ENCODE peak calls at places on chromosomes 11 and 22, in seven cellular contexts. One of them, this sample, is unnamed. For H3K9me3, the result is how much of the 10 kb centered on the place peaks cover.

GRCh38 chr11:16963316-16963876 is 50.8 kb downstream of the PLEKHA7 start:
- DNase-seq in tibial nerve: no peak
- DNase-seq in HAP-1: no peak
- DNase-seq in IMR-90: no peak
- DNase-seq in NT2/D1: no peak
- DNase-seq in effector memory CD4-positive, alpha-beta T cell: no peak
- DNase-seq in astrocyte: no peak
- DNase-seq in this sample: no peak

GRCh38 chr22:40954095-40954494 is 2.9 kb downstream of the RBX1 start:
- DNase-seq in tibial nerve: no peak
- DNase-seq in NT2/D1: no peak
- DNase-seq in effector memory CD4-positive, alpha-beta T cell: no peak
- DNase-seq in IMR-90: no peak
- DNase-seq in astrocyte: no peak
- DNase-seq in HAP-1: no peak
- DNase-seq in this sample: no peak

GRCh38 chr11:83006877-83007330 is 64.8 kb downstream of the RAB30 start:
- DNase-seq in tibial nerve: no peak
- DNase-seq in HAP-1: no peak
- DNase-seq in IMR-90: no peak
- DNase-seq in astrocyte: no peak
- DNase-seq in NT2/D1: no peak
- DNase-seq in effector memory CD4-positive, alpha-beta T cell: no peak
- DNase-seq in this sample: no peak

GRCh38 chr22:46539169-46539568 is 1.7 kb upstream of the CELSR1 start:
- DNase-seq in astrocyte: no peak
- DNase-seq in IMR-90: no peak
- DNase-seq in effector memory CD4-positive, alpha-beta T cell: no peak
- DNase-seq in NT2/D1: no peak
- DNase-seq in tibial nerve: no peak
- DNase-seq in HAP-1: no peak
- DNase-seq in this sample: no peak

GRCh38 chr11:28773606-28774005 is 665.4 kb downstream of the METTL15 start:
- DNase-seq in NT2/D1: no peak
- DNase-seq in tibial nerve: no peak
- DNase-seq in astrocyte: no peak
- DNase-seq in effector memory CD4-positive, alpha-beta T cell: no peak
- DNase-seq in HAP-1: no peak
- DNase-seq in IMR-90: no peak
- DNase-seq in this sample: no peak

GRCh38 chr11:83054001-83054400 is 17.7 kb downstream of the RAB30 start:
- DNase-seq in effector memory CD4-positive, alpha-beta T cell: no peak
- DNase-seq in IMR-90: no peak
- DNase-seq in NT2/D1: no peak
- DNase-seq in HAP-1: no peak
- DNase-seq in astrocyte: no peak
- DNase-seq in tibial nerve: no peak
- DNase-seq in this sample: no peak

GRCh38 chr11:33949201-33949913 is 57.5 kb upstream of the LMO2 start:
- DNase-seq in astrocyte: no peak
- DNase-seq in effector memory CD4-positive, alpha-beta T cell: no peak
- DNase-seq in IMR-90: no peak
- DNase-seq in HAP-1: no peak
- DNase-seq in tibial nerve: no peak
- DNase-seq in NT2/D1: no peak
- DNase-seq in this sample: no peak

GRCh38 chr22:43855431-43855830 is 6.9 kb downstream of the SULT4A1 start:
- DNase-seq in effector memory CD4-positive, alpha-beta T cell: no peak
- DNase-seq in tibial nerve: no peak
- DNase-seq in HAP-1: no peak
- DNase-seq in IMR-90: no peak
- DNase-seq in NT2/D1: no peak
- DNase-seq in astrocyte: no peak
- DNase-seq in this sample: no peak

GRCh38 chr11:36316049-36316448 is 20.0 kb downstream of the PRR5L start:
- DNase-seq in tibial nerve: no peak
- DNase-seq in effector memory CD4-positive, alpha-beta T cell: no peak
- DNase-seq in IMR-90: no peak
- DNase-seq in NT2/D1: no peak
- DNase-seq in HAP-1: no peak
- DNase-seq in astrocyte: no peak
- DNase-seq in this sample: no peak

GRCh38 chr22:45477366-45478107 is 25.1 kb upstream of the FBLN1 start:
- DNase-seq in tibial nerve: no peak
- DNase-seq in HAP-1: no peak
- DNase-seq in IMR-90: no peak
- DNase-seq in NT2/D1: no peak
- DNase-seq in astrocyte: no peak
- DNase-seq in effector memory CD4-positive, alpha-beta T cell: no peak
- DNase-seq in this sample: no peak

GRCh38 chr22:33605686-33606085 is 314.6 kb downstream of the LARGE1 start:
- DNase-seq in astrocyte: no peak
- DNase-seq in effector memory CD4-positive, alpha-beta T cell: no peak
- DNase-seq in HAP-1: no peak
- DNase-seq in IMR-90: no peak
- DNase-seq in tibial nerve: no peak
- DNase-seq in NT2/D1: no peak
- DNase-seq in this sample: no peak

GRCh38 chr11:126352934-126353801 is 2.3 kb upstream of the ST3GAL4 start:
- DNase-seq in IMR-90: peak
- DNase-seq in HAP-1: peak
- DNase-seq in tibial nerve: no peak
- DNase-seq in effector memory CD4-positive, alpha-beta T cell: no peak
- DNase-seq in astrocyte: peak
- DNase-seq in NT2/D1: no peak
- DNase-seq in this sample: no peak

GRCh38 chr22:37043828-37044538 is 7.6 kb upstream of the KCTD17 start:
- DNase-seq in NT2/D1: no peak
- DNase-seq in HAP-1: peak
- DNase-seq in tibial nerve: no peak
- DNase-seq in effector memory CD4-positive, alpha-beta T cell: no peak
- DNase-seq in astrocyte: no peak
- DNase-seq in IMR-90: peak
- DNase-seq in this sample: peak

GRCh38 chr11:134841411-134841810 is 429.4 kb upstream of the B3GAT1 start:
- DNase-seq in effector memory CD4-positive, alpha-beta T cell: no peak
- DNase-seq in tibial nerve: no peak
- DNase-seq in astrocyte: no peak
- DNase-seq in IMR-90: no peak
- DNase-seq in NT2/D1: no peak
- DNase-seq in HAP-1: no peak
- DNase-seq in this sample: no peak

GRCh38 chr11:35781342-35782171 is 119.0 kb downstream of the TRIM44 start:
- DNase-seq in IMR-90: peak
- DNase-seq in NT2/D1: no peak
- DNase-seq in effector memory CD4-positive, alpha-beta T cell: no peak
- DNase-seq in tibial nerve: no peak
- DNase-seq in HAP-1: no peak
- DNase-seq in astrocyte: peak
- DNase-seq in this sample: peak

GRCh38 chr22:16959345-16959930 is 48.6 kb downstream of the GAB4 start:
- DNase-seq in HAP-1: no peak
- DNase-seq in IMR-90: no peak
- DNase-seq in astrocyte: no peak
- DNase-seq in tibial nerve: no peak
- DNase-seq in NT2/D1: no peak
- DNase-seq in effector memory CD4-positive, alpha-beta T cell: no peak
- DNase-seq in this sample: no peak

GRCh38 chr22:16960220-16960883 is 47.7 kb downstream of the GAB4 start:
- DNase-seq in tibial nerve: no peak
- DNase-seq in effector memory CD4-positive, alpha-beta T cell: no peak
- DNase-seq in IMR-90: no peak
- DNase-seq in astrocyte: no peak
- DNase-seq in NT2/D1: no peak
- DNase-seq in HAP-1: no peak
- DNase-seq in this sample: no peak

GRCh38 chr22:16956290-16956689 is 51.7 kb downstream of the GAB4 start:
- DNase-seq in HAP-1: no peak
- DNase-seq in NT2/D1: no peak
- DNase-seq in tibial nerve: no peak
- DNase-seq in effector memory CD4-positive, alpha-beta T cell: no peak
- DNase-seq in astrocyte: no peak
- DNase-seq in IMR-90: no peak
- DNase-seq in this sample: peak

GRCh38 chr22:16957781-16958180 is 50.2 kb downstream of the GAB4 start:
- DNase-seq in IMR-90: no peak
- DNase-seq in tibial nerve: no peak
- DNase-seq in astrocyte: no peak
- DNase-seq in effector memory CD4-positive, alpha-beta T cell: no peak
- DNase-seq in HAP-1: no peak
- DNase-seq in NT2/D1: no peak
- DNase-seq in this sample: no peak

DNA sequence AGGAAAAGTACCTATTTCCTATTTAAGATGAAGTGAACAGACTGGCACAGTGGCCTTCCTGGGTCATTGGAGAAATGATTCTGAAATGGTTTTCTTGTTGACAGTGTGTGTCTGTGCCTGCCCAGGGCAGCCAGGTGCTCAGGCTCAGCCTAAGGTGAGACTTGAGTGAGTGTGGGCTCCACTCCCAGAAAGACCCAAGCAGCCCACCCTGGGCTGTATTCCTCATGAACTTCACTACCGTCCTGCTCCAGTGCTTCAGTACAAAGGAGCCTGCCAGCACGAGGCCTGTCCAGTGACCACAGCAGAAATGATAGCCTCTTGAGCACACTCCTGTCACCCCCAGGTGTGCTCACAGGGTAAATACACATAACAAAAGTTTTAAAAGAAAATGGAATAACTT is 49.5 kb downstream of the GAB4 start:
- DNase-seq in tibial nerve: no peak
- DNase-seq in HAP-1: no peak
- DNase-seq in IMR-90: no peak
- DNase-seq in NT2/D1: no peak
- DNase-seq in effector memory CD4-positive, alpha-beta T cell: no peak
- DNase-seq in astrocyte: no peak
- DNase-seq in this sample: no peak
- H3K9me3 ChIP-seq in tibial nerve: under half
- H3K9me3 ChIP-seq in HAP-1: under half
- H3K9me3 ChIP-seq in IMR-90: under half
- H3K9me3 ChIP-seq in NT2/D1: under half
- H3K9me3 ChIP-seq in effector memory CD4-positive, alpha-beta T cell: under half
- H3K9me3 ChIP-seq in astrocyte: under half
- H3K9me3 ChIP-seq in this sample: under half

GRCh38 chr11:110526323-110526722 is 96.6 kb downstream of the FDX1 start:
- DNase-seq in NT2/D1: no peak
- DNase-seq in effector memory CD4-positive, alpha-beta T cell: no peak
- DNase-seq in HAP-1: no peak
- DNase-seq in IMR-90: no peak
- DNase-seq in tibial nerve: no peak
- DNase-seq in astrocyte: no peak
- DNase-seq in this sample: no peak

GRCh38 chr11:110525883-110526282 is 96.1 kb downstream of the FDX1 start:
- DNase-seq in tibial nerve: peak
- DNase-seq in IMR-90: peak
- DNase-seq in astrocyte: peak
- DNase-seq in HAP-1: no peak
- DNase-seq in effector memory CD4-positive, alpha-beta T cell: no peak
- DNase-seq in NT2/D1: no peak
- DNase-seq in this sample: peak

GRCh38 chr11:110529043-110529442 is 99.3 kb downstream of the FDX1 start:
- DNase-seq in effector memory CD4-positive, alpha-beta T cell: no peak
- DNase-seq in IMR-90: no peak
- DNase-seq in astrocyte: no peak
- DNase-seq in HAP-1: peak
- DNase-seq in NT2/D1: peak
- DNase-seq in tibial nerve: no peak
- DNase-seq in this sample: no peak

GRCh38 chr11:110524227-110524626 is 94.5 kb downstream of the FDX1 start:
- DNase-seq in astrocyte: peak
- DNase-seq in effector memory CD4-positive, alpha-beta T cell: no peak
- DNase-seq in NT2/D1: no peak
- DNase-seq in tibial nerve: no peak
- DNase-seq in HAP-1: no peak
- DNase-seq in IMR-90: peak
- DNase-seq in this sample: no peak

DNA sequence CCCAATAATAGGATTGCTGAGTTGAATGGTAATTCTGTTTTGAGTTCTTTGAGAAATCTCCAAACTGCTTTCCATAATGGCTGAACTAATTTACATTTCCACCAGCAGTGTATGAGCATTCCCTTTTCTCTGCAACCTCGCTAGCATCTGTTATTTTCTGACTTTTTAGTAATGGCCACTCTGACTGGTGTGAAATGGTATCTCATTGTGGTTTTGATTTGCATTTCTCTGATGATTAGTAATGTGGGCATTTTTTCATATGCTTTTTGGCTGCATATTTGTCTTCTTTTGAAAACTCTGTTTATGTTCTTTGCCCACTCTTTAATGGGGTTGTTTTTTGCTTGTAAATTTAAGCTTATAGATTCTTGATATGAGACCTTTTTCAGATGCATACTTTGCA is 97.4 kb downstream of the FDX1 start:
- DNase-seq in astrocyte: peak
- DNase-seq in tibial nerve: no peak
- DNase-seq in IMR-90: peak
- DNase-seq in NT2/D1: no peak
- DNase-seq in HAP-1: no peak
- DNase-seq in effector memory CD4-positive, alpha-beta T cell: no peak
- DNase-seq in this sample: no peak
- H3K9me3 ChIP-seq in astrocyte: under half
- H3K9me3 ChIP-seq in tibial nerve: under half
- H3K9me3 ChIP-seq in IMR-90: under half
- H3K9me3 ChIP-seq in NT2/D1: under half
- H3K9me3 ChIP-seq in HAP-1: under half
- H3K9me3 ChIP-seq in effector memory CD4-positive, alpha-beta T cell: under half
- H3K9me3 ChIP-seq in this sample: under half

DNA sequence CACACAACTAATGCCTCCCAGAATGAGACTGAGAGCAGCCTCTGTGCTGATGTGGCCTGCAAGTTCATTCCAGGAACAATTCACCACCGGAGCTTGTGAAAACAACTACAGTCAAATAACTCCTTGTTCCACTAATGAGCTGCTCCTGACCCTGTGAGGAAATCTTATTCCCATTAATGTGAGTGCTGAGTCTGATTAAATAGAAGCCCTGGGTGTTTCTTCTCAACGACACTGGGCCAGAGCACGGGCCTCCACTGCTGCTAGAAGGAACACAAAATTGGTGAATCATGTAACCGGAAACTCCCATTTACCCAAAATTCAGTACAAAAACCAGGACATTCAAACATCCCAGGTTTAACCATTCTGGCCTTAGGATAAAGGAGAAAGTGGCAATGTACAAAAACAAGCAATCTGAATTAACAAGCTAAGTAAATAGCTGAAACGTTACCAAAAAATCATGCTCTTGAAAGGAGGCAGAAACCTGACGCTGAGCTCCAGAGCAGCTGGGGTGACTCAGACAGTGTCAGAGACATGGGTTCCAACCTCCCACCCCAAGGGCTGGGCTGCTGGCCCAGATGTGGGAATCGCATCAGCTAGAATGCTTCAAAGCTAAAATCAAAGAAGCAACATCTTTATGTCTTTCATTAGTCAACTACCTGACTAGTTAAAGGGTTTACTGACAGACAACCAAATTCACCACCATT is 26.7 kb downstream of the SERGEF start:
- DNase-seq in tibial nerve: no peak
- DNase-seq in IMR-90: peak
- DNase-seq in effector memory CD4-positive, alpha-beta T cell: no peak
- DNase-seq in astrocyte: peak
- DNase-seq in NT2/D1: no peak
- DNase-seq in HAP-1: no peak
- DNase-seq in this sample: peak
- H3K9me3 ChIP-seq in tibial nerve: under half
- H3K9me3 ChIP-seq in IMR-90: under half
- H3K9me3 ChIP-seq in effector memory CD4-positive, alpha-beta T cell: under half
- H3K9me3 ChIP-seq in astrocyte: under half
- H3K9me3 ChIP-seq in NT2/D1: under half
- H3K9me3 ChIP-seq in HAP-1: under half
- H3K9me3 ChIP-seq in this sample: under half

GRCh38 chr22:19789828-19790227 is 29.2 kb downstream of the TBX1 start:
- DNase-seq in astrocyte: no peak
- DNase-seq in HAP-1: no peak
- DNase-seq in NT2/D1: no peak
- DNase-seq in tibial nerve: no peak
- DNase-seq in IMR-90: no peak
- DNase-seq in effector memory CD4-positive, alpha-beta T cell: no peak
- DNase-seq in this sample: no peak
- H3K9me3 ChIP-seq in astrocyte: under half
- H3K9me3 ChIP-seq in HAP-1: under half
- H3K9me3 ChIP-seq in NT2/D1: under half
- H3K9me3 ChIP-seq in tibial nerve: under half
- H3K9me3 ChIP-seq in IMR-90: under half
- H3K9me3 ChIP-seq in effector memory CD4-positive, alpha-beta T cell: under half
- H3K9me3 ChIP-seq in this sample: under half